ENCODE peak calls at places on chromosome 6, in five cellular contexts. V, G, E, Y and J are unnamed samples.

GRCh38 chr6:26270121-26270861 is 94.7 kb upstream of the BTN3A2 start:
- DNase-seq in G (no peak), E (no peak), Y (no peak), V (no peak), J (no peak)

GRCh38 chr6:1182722-1183521 is 129.0 kb upstream of the FOXQ1 start:
- DNase-seq in G (no peak), E (no peak), Y (no peak), V (no peak), J (no peak)

GRCh38 chr6:118843685-118844390 is 50.1 kb upstream of the ASF1A start:
- DNase-seq in G (no peak), Y (no peak), E (no peak), V (no peak), J (peak)

GRCh38 chr6:113901482-113901881 is 44.3 kb downstream of the MARCKS start:
- DNase-seq in E (no peak), Y (no peak), G (no peak), V (no peak), J (no peak)

GRCh38 chr6:136549359-136550044 is 720 bp downstream of the MAP7 start:
- DNase-seq in V (peak), G (peak), E (no peak), Y (peak), J (no peak)

GRCh38 chr6:40887904-40888303 is 151.1 kb downstream of the UNC5CL start:
- DNase-seq in G (no peak), Y (no peak), V (no peak), E (no peak), J (no peak)

GRCh38 chr6:33170176-33171095 is 21.8 kb downstream of the COL11A2 start:
- DNase-seq in V (no peak), G (no peak), Y (no peak), E (no peak), J (no peak)

GRCh38 chr6:2862712-2863174 is 21.1 kb upstream of the SERPINB1 start:
- DNase-seq in G (no peak), V (no peak), Y (no peak), E (no peak), J (peak)

GRCh38 chr6:15299430-15300131 is 53.7 kb downstream of the JARID2 start:
- DNase-seq in Y (no peak), G (peak), E (peak), V (no peak), J (peak)

GRCh38 chr6:116666869-116667268 is 1.7 kb downstream of the ZUP1 start:
- DNase-seq in E (no peak), G (no peak), Y (no peak), V (no peak), J (peak)

GRCh38 chr6:168000198-168001036 is 2.9 kb downstream of the KIF25 start:
- DNase-seq in E (no peak), Y (no peak), G (no peak), V (no peak), J (no peak)

GRCh38 chr6:167831281-167831680 is 4.6 kb downstream of the AFDN start:
- DNase-seq in Y (no peak), V (no peak), E (no peak), G (no peak), J (no peak)

GRCh38 chr6:118696262-118696661 is 44.9 kb upstream of the CEP85L start:
- DNase-seq in Y (no peak), V (no peak), E (no peak), G (no peak), J (no peak)

GRCh38 chr6:157380779-157381561 is at the start of gene ZDHHC14:
- DNase-seq in V (peak), Y (peak), G (peak), E (peak), J (peak)

GRCh38 chr6:11427827-11428245 is 109.7 kb upstream of the TMEM170B start:
- DNase-seq in Y (no peak), G (no peak), E (no peak), V (no peak), J (no peak)

GRCh38 chr6:44062105-44062770 is 65.0 kb downstream of the MRPL14 start:
- DNase-seq in G (no peak), V (no peak), Y (no peak), E (no peak), J (no peak)

GRCh38 chr6:558089-558488 is 98.8 kb downstream of the HUS1B start:
- DNase-seq in E (no peak), G (no peak), V (no peak), Y (no peak), J (peak)

GRCh38 chr6:130825772-130826441 is 1.3 kb upstream of the SMLR1 start:
- DNase-seq in G (no peak), V (no peak), E (no peak), Y (peak), J (no peak)

GRCh38 chr6:83215131-83216047 is 22.2 kb downstream of the RWDD2A start:
- DNase-seq in Y (peak), V (peak), G (peak), E (peak), J (peak)

GRCh38 chr6:166618866-166619761 is 7.9 kb downstream of the RPS6KA2 start:
- DNase-seq in E (no peak), V (no peak), Y (no peak), G (no peak), J (no peak)

GRCh38 chr6:3351105-3351676 is 92.4 kb downstream of the PSMG4 start:
- DNase-seq in G (no peak), E (no peak), Y (no peak), V (no peak), J (no peak)

GRCh38 chr6:50815436-50816114 is 3.1 kb upstream of the TFAP2B start:
- DNase-seq in E (no peak), Y (no peak), V (no peak), G (no peak), J (no peak)
- TF ChIP-seq CTCF in E (no peak), Y (no peak), V (no peak), G (no peak), J (peak)

GRCh38 chr6:143408787-143409162 is 41.7 kb downstream of the ADAT2 start:
- DNase-seq in V (no peak), E (no peak), Y (no peak), G (no peak), J (no peak)
- TF ChIP-seq CTCF in V (no peak), E (no peak), Y (no peak), G (no peak), J (no peak)

GRCh38 chr6:66662196-66662595 is 955.2 kb upstream of the EYS start:
- DNase-seq in G (no peak), Y (no peak), E (no peak), V (no peak), J (no peak)
- TF ChIP-seq CTCF in G (peak), Y (peak), E (no peak), V (no peak), J (peak)

DNA sequence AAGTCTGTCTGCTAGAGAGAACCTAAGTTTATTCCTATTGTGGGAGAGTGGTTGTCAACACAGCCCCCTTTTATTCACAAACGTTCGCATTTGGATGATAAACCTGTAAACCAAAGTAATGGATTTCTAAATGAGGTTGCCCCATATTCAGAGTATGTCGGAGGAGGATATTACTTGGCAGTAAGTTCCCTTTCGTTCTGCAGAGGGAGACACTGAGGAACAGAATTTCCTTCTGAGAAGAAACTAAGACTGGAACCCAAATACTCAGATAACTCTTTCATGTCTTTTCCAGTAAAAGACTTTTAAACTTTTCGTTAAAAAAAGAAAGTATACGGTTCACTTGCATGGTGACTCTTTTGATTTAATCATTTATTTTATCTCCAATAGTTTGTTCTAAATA is 754.6 kb upstream of the MMS22L start:
- DNase-seq in Y (no peak), G (no peak), E (no peak), V (no peak), J (no peak)
- TF ChIP-seq CTCF in Y (peak), G (no peak), E (no peak), V (no peak), J (no peak)

GRCh38 chr6:140980265-140980887 is 1152.3 kb upstream of the GJE1 start:
- DNase-seq in Y (no peak), V (no peak), E (no peak), G (no peak), J (no peak)
- TF ChIP-seq CTCF in Y (peak), V (no peak), E (no peak), G (no peak), J (no peak)

GRCh38 chr6:134457941-134458340 is 140.0 kb upstream of the SGK1 start:
- DNase-seq in Y (peak), V (no peak), E (no peak), G (no peak), J (no peak)
- TF ChIP-seq CTCF in Y (peak), V (no peak), E (no peak), G (no peak), J (no peak)

GRCh38 chr6:86615299-86615698 is 322.0 kb upstream of the HTR1E start:
- DNase-seq in E (no peak), G (no peak), Y (no peak), V (no peak), J (no peak)

DNA sequence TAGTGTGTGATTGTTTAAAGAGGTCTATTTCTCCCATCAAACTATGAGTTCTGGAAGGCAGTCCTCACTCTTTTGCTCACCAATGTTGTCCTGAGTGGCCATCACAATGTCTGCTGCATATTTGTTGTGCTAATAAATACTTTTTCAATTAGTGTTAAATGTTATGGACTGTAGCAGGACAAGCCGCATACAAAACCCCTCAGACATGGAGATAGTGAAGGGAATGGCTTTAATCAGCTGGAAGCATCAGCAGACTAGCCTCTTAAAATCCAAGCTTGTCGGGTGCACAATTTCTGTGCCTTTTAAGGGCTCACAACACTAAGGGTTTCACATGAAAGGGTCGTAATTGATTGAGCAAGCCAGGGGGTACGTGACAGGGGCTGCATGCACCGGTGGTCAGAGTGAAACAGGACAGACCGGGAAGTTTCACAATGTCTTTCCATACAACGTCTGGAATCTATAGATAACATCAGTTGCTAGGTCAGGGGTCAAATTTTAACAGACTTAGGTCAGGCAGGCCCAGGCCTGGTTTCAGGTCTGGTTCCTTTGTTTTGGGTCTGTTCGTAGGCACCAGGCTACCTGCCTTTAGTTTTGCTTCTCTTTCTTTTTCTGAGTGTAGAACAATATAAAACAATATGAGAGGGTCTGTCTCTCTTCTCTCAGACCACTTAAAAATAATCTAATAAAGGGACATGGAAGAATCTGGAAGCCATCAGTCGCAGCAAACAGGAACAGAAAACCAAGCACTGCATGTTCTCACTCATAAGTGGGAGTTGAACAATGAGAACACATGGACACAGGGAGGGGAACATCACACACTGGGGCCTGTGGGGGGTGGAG is 327.6 kb upstream of the HTR1E start:
- DNase-seq in G (no peak), Y (no peak), E (no peak), V (no peak), J (no peak)
- TF ChIP-seq CTCF in G (no peak), Y (no peak), E (no peak), V (no peak), J (no peak)

GRCh38 chr6:108748959-108749358 is 99.3 kb upstream of the ARMC2 start:
- DNase-seq in E (no peak), V (no peak), G (no peak), Y (no peak), J (no peak)

GRCh38 chr6:108746411-108746810 is 101.8 kb upstream of the ARMC2 start:
- DNase-seq in E (no peak), G (no peak), Y (no peak), V (no peak), J (no peak)

GRCh38 chr6:108745664-108746336 is 102.4 kb upstream of the ARMC2 start:
- DNase-seq in Y (no peak), G (no peak), V (no peak), E (no peak), J (no peak)

GRCh38 chr6:108748063-108748462 is 100.2 kb upstream of the ARMC2 start:
- DNase-seq in G (no peak), V (no peak), Y (no peak), E (no peak), J (no peak)

GRCh38 chr6:108746841-108747575 is 101.2 kb upstream of the ARMC2 start:
- DNase-seq in Y (no peak), E (no peak), G (no peak), V (no peak), J (no peak)
- TF ChIP-seq CTCF in Y (no peak), E (no peak), G (no peak), V (no peak), J (no peak)